ENCODE peak calls at places on chromosomes 12 and 14, in four cellular contexts. V is natural killer cell; J is CD8-positive, alpha-beta T cell; B is MCF 10A. O is an unnamed sample.

GRCh38 chr12:16168078-16168477 is 109.4 kb downstream of the SLC15A5 start:
- DNase-seq in J (no peak), V (no peak), B (peak; percentile 27), O (no peak)

GRCh38 chr12:30985814-30986452 is 59.4 kb downstream of the TSPAN11 start:
- DNase-seq in J (no peak), V (no peak), B (peak; percentile 64), O (peak; percentile 30)

GRCh38 chr12:107320929-107321618 is 227.7 kb upstream of the CRY1 start:
- DNase-seq in J (peak; percentile 55), B (peak; percentile 46), V (peak; percentile 41), O (no peak)

GRCh38 chr14:51454351-51454750 is 197.4 kb upstream of the FRMD6 start:
- DNase-seq in J (no peak), V (no peak), B (peak; percentile 11), O (no peak)

GRCh38 chr12:95182868-95183415 is 34.3 kb downstream of the FGD6 start:
- DNase-seq in J (no peak), B (peak; percentile 34), V (no peak), O (no peak)

GRCh38 chr12:54044425-54045093 is 9.1 kb upstream of the HOXC4 start:
- DNase-seq in V (no peak), J (no peak), B (no peak), O (no peak)

GRCh38 chr12:103050273-103050672 is 92.8 kb downstream of the ASCL1 start:
- DNase-seq in J (no peak), B (no peak), V (no peak), O (no peak)

GRCh38 chr14:104514156-104514848 is 65.3 kb upstream of the C14orf180 start:
- DNase-seq in V (no peak), B (no peak), J (no peak), O (no peak)

GRCh38 chr12:76422154-76422877 is 74.1 kb upstream of the BBS10 start:
- DNase-seq in B (no peak), V (no peak), J (no peak), O (no peak)

GRCh38 chr14:52052289-52052943 is 16.4 kb downstream of the NID2 start:
- DNase-seq in V (no peak), B (peak; percentile 35), J (no peak), O (no peak)

GRCh38 chr12:65945457-65945856 is 121.2 kb downstream of the HMGA2 start:
- DNase-seq in J (no peak), V (no peak), B (no peak), O (no peak)

GRCh38 chr14:24178399-24179178 is 6.7 kb downstream of the REC8 start:
- DNase-seq in J (no peak), V (no peak), B (no peak), O (no peak)

GRCh38 chr12:64610660-64611429 is 550 bp downstream of the RASSF3 start:
- DNase-seq in V (peak; percentile 76), B (peak; percentile 52), J (peak; percentile 66), O (peak; percentile 92)

GRCh38 chr12:70185301-70185700 is 57.9 kb upstream of the CNOT2 start:
- DNase-seq in B (no peak), V (no peak), J (no peak), O (no peak)

GRCh38 chr12:6822461-6823135 is 977 bp downstream of the GPR162 start:
- DNase-seq in V (no peak), J (no peak), B (no peak), O (no peak)

GRCh38 chr12:39763071-39763893 is 143.7 kb upstream of the ABCD2 start:
- DNase-seq in B (no peak), J (no peak), V (no peak), O (no peak)

GRCh38 chr12:108895220-108895802 is 15.4 kb downstream of the DAO start:
- DNase-seq in J (no peak), V (no peak), B (no peak), O (no peak)
- TF ChIP-seq CTCF in J (no peak), V (no peak), B (no peak), O (no peak)

DNA sequence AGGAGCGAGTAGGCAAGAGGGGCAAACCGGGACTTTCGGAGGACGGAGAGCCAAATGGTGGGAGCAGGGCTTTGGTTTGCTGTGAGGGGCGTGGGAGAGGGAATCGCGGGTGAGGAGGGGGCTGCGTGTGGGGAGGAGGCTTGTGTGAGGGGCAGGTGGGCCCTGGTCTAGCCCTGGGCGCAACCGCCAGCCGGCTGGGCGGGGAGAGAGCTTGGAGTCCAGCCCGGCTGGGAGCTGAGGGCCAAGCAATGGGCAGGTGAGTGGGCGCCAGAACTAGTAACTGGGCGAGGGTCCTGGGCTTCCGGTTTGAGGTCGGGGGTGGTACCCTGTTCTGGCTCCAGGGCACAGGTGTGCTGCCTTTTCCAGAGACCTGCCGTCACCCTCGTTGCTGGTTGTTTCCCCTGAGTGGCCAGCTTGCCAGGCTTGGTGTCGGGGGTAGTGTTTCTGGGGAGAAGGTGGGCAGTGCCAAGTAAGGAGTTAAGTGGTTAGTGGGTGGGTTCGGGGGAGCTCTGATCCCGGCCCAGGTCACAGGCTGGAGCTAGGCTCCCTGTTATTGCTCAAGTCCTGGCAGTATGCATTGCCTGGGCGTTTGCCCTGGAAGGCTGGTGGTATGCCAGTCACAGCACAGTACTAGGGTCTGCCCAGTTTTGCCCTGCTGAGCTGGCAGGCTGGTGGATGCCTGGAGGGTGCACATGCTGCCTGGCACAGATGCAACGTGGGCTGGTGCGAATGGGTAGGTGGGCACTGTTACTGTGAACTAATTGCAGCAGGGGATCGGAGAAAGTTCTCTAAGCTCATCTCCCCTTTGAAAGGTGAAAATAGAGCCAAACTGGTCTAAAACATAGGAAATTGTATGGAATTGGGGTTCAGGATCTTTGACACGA is 654 bp downstream of the CIPC start:
- DNase-seq in J (no peak), V (no peak), B (peak; percentile 64), O (no peak)
- TF ChIP-seq CTCF in J (no peak), V (no peak), B (no peak), O (no peak)

GRCh38 chr12:13534645-13535398 is 338.3 kb downstream of the EMP1 start:
- DNase-seq in B (peak; percentile 75), J (no peak), V (no peak), O (peak; percentile 12)
- TF ChIP-seq CTCF in B (peak; percentile 86), J (no peak), V (peak; percentile 18), O (peak; percentile 99)

GRCh38 chr12:5661820-5662219 is 229.9 kb downstream of the NTF3 start:
- DNase-seq in V (no peak), J (no peak), B (no peak), O (no peak)
- TF ChIP-seq CTCF in V (no peak), J (no peak), B (no peak), O (no peak)

GRCh38 chr14:100078997-100079561 is 13.9 kb downstream of the EVL start:
- DNase-seq in B (peak; percentile 47), V (peak; percentile 68), J (peak; percentile 74), O (no peak)
- TF ChIP-seq CTCF in B (no peak), V (no peak), J (no peak), O (no peak)

DNA sequence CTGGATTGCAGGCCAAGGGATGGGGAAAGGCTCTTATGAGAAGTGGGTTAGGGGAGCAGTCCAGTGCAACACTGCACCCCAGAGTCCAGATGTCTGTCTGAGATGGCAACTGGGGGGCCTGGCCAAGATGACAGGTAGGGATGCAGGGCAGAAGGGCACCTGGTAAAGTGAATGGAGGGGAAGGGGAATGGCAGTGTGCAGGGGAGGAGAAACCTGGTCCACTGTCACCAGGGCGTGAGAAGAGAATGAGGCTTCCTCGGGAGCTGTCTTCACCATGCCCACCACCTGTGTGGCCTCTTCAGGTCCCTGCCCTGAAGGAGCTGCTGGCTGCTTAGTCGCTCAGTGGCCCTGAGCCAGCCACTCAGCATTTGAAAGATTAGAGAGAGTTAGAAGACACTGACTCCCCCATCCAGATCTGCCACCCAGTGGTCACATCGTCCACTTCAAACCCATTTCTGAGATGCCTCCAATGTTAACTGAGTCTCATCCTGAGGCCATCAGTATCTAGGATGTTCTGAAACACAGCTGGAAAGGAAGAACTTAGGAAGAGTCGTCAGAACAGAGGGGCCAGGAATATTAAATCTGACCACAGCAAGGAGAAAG is 57.3 kb downstream of the PLEKHG3 start:
- DNase-seq in V (no peak), J (no peak), B (no peak), O (no peak)
- TF ChIP-seq CTCF in V (no peak), J (no peak), B (peak; percentile 28), O (no peak)

GRCh38 chr14:88868558-88869159 is 44.2 kb downstream of the TTC8 start:
- DNase-seq in B (peak; percentile 51), J (no peak), V (no peak), O (no peak)
- TF ChIP-seq CTCF in B (peak; percentile 61), J (peak; percentile 15), V (no peak), O (peak; percentile 37)

GRCh38 chr12:57086951-57087688 is 1.8 kb upstream of the NAB2 start:
- DNase-seq in V (peak; percentile 75), B (peak; percentile 94), J (peak; percentile 88), O (peak; percentile 91)

GRCh38 chr12:57087689-57088441 is 1.0 kb upstream of the NAB2 start:
- DNase-seq in B (peak; percentile 97), J (peak; percentile 60), V (peak; percentile 48), O (no peak)

GRCh38 chr12:57089259-57090245 is 638 bp downstream of the NAB2 start:
- DNase-seq in J (peak; percentile 35), V (no peak), B (peak; percentile 57), O (peak; percentile 62)

GRCh38 chr12:57088442-57089258 is at the start of gene NAB2:
- DNase-seq in B (peak; percentile 96), J (peak; percentile 95), V (peak; percentile 84), O (peak; percentile 95)

DNA sequence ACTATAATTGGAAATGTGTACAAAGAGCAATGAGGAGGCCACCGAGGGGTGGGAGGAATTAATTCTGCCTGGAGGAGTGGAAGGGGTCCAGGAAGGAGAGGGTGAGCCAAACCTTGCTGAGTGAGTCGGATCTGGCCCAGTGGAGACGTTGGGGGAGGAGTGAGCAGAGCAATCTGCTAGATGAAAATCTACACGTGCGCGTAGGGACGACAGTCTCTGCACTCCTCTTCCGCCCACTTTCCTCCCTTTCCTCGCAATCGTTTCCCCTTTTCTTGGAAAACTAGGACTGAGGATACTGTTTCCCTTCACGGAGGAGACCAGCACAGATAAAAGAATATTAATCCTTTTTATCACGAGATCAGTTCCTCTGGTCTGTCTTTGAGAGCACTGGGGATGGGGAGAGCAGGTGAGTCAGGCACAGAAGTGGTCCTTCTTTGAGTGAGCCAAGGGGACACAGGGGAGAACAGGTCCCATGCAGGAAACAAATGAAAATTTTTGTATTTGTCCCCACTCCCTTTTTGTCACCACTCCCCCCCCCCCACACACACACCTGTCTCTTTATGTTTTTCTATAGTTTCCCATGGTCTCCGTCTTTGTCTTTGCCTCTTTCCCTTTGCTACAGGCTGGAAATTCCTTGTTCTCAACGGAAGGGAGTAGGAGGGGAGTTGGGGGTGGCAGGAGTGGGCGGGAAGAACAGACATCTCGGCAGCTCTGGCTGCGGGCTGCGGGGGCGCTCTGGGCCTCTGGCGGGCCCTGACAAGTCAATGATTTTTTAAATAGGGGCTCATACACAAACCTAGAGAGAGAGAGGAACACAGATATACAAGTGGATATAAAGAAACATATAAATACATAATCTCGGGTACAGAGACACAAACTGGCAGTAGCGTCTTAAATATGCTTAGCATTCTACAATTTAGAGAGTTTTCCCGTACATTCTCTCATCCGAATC is 2.6 kb upstream of the NAB2 start:
- DNase-seq in V (no peak), J (no peak), B (peak; percentile 72), O (peak; percentile 72)
- TF ChIP-seq CTCF in V (no peak), J (peak; percentile 19), B (no peak), O (peak; percentile 58)

O was measured in GM06990.